ENCODE peak calls at places on chromosomes 6 and 20, in eight cellular contexts. K is GM23338, E is hepatocyte, A is sigmoid colon, N is lower lobe of right lung, O is psoas muscle, I is WERI-Rb-1, C is PC-3. T is an unnamed sample.

GRCh38 chr6:166511316-166511715 is 75.2 kb downstream of the RAMACL start:
- DNase-seq in K (no peak), E (no peak), A (no peak), N (no peak), O (no peak), I (no peak), C (no peak), T (no peak)

GRCh38 chr20:19811231-19811630 is 53.2 kb downstream of the RIN2 start:
- DNase-seq in K (no peak), E (no peak), A (peak), N (no peak), O (no peak), I (no peak), C (no peak), T (no peak)

GRCh38 chr6:3414704-3415453 is 42.0 kb downstream of the SLC22A23 start:
- DNase-seq in K (peak), E (peak), A (peak), N (peak), O (no peak), I (no peak), C (peak), T (peak)

GRCh38 chr6:126170875-126171489 is 168.9 kb upstream of the CENPW start:
- DNase-seq in K (peak), E (peak), A (no peak), N (no peak), O (no peak), I (peak), C (peak), T (peak)

GRCh38 chr6:85126448-85127178 is 323.3 kb upstream of the NT5E start:
- DNase-seq in K (peak), E (peak), A (no peak), N (peak), O (peak), I (peak), C (peak), T (no peak)

GRCh38 chr6:2862712-2863174 is 21.1 kb upstream of the SERPINB1 start:
- DNase-seq in K (no peak), E (no peak), A (no peak), N (no peak), O (no peak), I (no peak), C (no peak), T (no peak)

GRCh38 chr20:36548006-36548315 is 6.6 kb downstream of the MYL9 start:
- DNase-seq in K (peak), E (no peak), A (peak), N (no peak), O (no peak), I (peak), C (no peak), T (no peak)

GRCh38 chr20:44576297-44576696 is 6.1 kb upstream of the PKIG start:
- DNase-seq in K (peak), E (no peak), A (no peak), N (no peak), O (no peak), I (no peak), C (peak), T (no peak)

GRCh38 chr20:13777171-13777601 is 7.5 kb downstream of the ESF1 start:
- DNase-seq in K (no peak), E (no peak), A (no peak), N (no peak), O (no peak), I (no peak), C (peak), T (no peak)

GRCh38 chr6:32637219-32637880 is at the start of gene HLA-DQA1:
- DNase-seq in K (no peak), E (no peak), A (no peak), N (no peak), O (no peak), I (no peak), C (peak), T (no peak)

GRCh38 chr6:63261820-63262219 is 50.6 kb downstream of the FKBP1C start:
- DNase-seq in K (no peak), E (no peak), A (no peak), N (no peak), O (no peak), I (no peak), C (no peak), T (no peak)

GRCh38 chr20:58627212-58628072 is 23.6 kb upstream of the STX16 start:
- DNase-seq in K (no peak), E (no peak), A (no peak), N (no peak), O (no peak), I (no peak), C (no peak), T (peak)

GRCh38 chr6:131575834-131576478 is 2.9 kb downstream of the ARG1 start:
- DNase-seq in K (no peak), E (no peak), A (no peak), N (no peak), O (no peak), I (no peak), C (no peak), T (no peak)

GRCh38 chr6:6546318-6547110 is 42.0 kb upstream of the LY86 start:
- DNase-seq in K (peak), E (peak), A (no peak), N (peak), O (peak), I (peak), C (peak), T (no peak)

GRCh38 chr6:82022614-82023102 is 224.9 kb downstream of the IBTK start:
- DNase-seq in K (no peak), E (peak), A (no peak), N (no peak), O (no peak), I (no peak), C (peak), T (no peak)

GRCh38 chr6:108133594-108134179 is 32.1 kb upstream of the NR2E1 start:
- DNase-seq in K (peak), E (peak), A (peak), N (peak), O (peak), I (peak), C (peak), T (no peak)

GRCh38 chr6:31243508-31243907 is 28.4 kb downstream of the HLA-C start:
- DNase-seq in K (no peak), E (no peak), A (no peak), N (no peak), O (no peak), I (no peak), C (peak), T (peak)

GRCh38 chr6:65402564-65402963 is 304.5 kb downstream of the EYS start:
- DNase-seq in K (no peak), E (no peak), A (no peak), N (no peak), O (no peak), I (no peak), C (no peak), T (no peak)

GRCh38 chr6:45310118-45310788 is 17.9 kb upstream of the RUNX2 start:
- DNase-seq in K (peak), E (no peak), A (no peak), N (no peak), O (no peak), I (no peak), C (no peak), T (peak)

GRCh38 chr6:134707342-134707982 is 242.4 kb downstream of the ALDH8A1 start:
- DNase-seq in K (peak), E (peak), A (no peak), N (no peak), O (no peak), I (peak), C (peak), T (no peak)

GRCh38 chr20:12394786-12395185 is 477.1 kb downstream of the BTBD3 start:
- DNase-seq in K (peak), E (peak), A (no peak), N (no peak), O (no peak), I (peak), C (peak), T (no peak)

GRCh38 chr20:650954-651353 is 2.0 kb downstream of the SRXN1 start:
- DNase-seq in K (peak), E (no peak), A (no peak), N (no peak), O (no peak), I (no peak), C (no peak), T (no peak)

GRCh38 chr6:132188865-132189264 is 212.4 kb downstream of the MOXD1 start:
- DNase-seq in K (no peak), E (no peak), A (no peak), N (no peak), O (no peak), I (no peak), C (peak), T (no peak)

GRCh38 chr6:13274707-13275434 is 53.5 kb downstream of the TBC1D7 start:
- DNase-seq in K (no peak), E (no peak), A (no peak), N (no peak), O (no peak), I (no peak), C (no peak), T (no peak)

GRCh38 chr6:13703496-13703895 is 8.1 kb downstream of the RANBP9 start:
- DNase-seq in K (no peak), E (no peak), A (no peak), N (no peak), O (no peak), I (no peak), C (no peak), T (no peak)

GRCh38 chr20:61499859-61500258 is 247.8 kb downstream of the CDH4 start:
- DNase-seq in K (no peak), E (peak), A (no peak), N (no peak), O (no peak), I (no peak), C (peak), T (no peak)

GRCh38 chr20:52447232-52447566 is 255.6 kb upstream of the ZFP64 start:
- DNase-seq in K (no peak), E (no peak), A (no peak), N (no peak), O (no peak), I (no peak), C (no peak), T (no peak)

GRCh38 chr6:151869787-151870186 is 62.3 kb downstream of the ESR1 start:
- DNase-seq in K (no peak), E (no peak), A (no peak), N (no peak), O (no peak), I (no peak), C (no peak), T (no peak)

GRCh38 chr20:63099426-63100267 is 92.9 kb upstream of the BHLHE23 start:
- DNase-seq in K (no peak), E (no peak), A (peak), N (no peak), O (no peak), I (peak), C (no peak), T (no peak)

GRCh38 chr20:59812286-59813125 is 120.9 kb downstream of the SYCP2 start:
- DNase-seq in K (no peak), E (no peak), A (no peak), N (no peak), O (no peak), I (no peak), C (no peak), T (no peak)

GRCh38 chr6:37168809-37169457 is 1.0 kb upstream of the PIM1 start:
- DNase-seq in K (peak), E (no peak), A (no peak), N (no peak), O (no peak), I (peak), C (peak), T (peak)

GRCh38 chr6:79607000-79607399 is 24.1 kb upstream of the SH3BGRL2 start:
- DNase-seq in K (no peak), E (no peak), A (no peak), N (no peak), O (no peak), I (no peak), C (no peak), T (no peak)

GRCh38 chr6:144909753-144910280 is 624.7 kb downstream of the UTRN start:
- DNase-seq in K (no peak), E (no peak), A (no peak), N (no peak), O (no peak), I (no peak), C (peak), T (no peak)

DNA sequence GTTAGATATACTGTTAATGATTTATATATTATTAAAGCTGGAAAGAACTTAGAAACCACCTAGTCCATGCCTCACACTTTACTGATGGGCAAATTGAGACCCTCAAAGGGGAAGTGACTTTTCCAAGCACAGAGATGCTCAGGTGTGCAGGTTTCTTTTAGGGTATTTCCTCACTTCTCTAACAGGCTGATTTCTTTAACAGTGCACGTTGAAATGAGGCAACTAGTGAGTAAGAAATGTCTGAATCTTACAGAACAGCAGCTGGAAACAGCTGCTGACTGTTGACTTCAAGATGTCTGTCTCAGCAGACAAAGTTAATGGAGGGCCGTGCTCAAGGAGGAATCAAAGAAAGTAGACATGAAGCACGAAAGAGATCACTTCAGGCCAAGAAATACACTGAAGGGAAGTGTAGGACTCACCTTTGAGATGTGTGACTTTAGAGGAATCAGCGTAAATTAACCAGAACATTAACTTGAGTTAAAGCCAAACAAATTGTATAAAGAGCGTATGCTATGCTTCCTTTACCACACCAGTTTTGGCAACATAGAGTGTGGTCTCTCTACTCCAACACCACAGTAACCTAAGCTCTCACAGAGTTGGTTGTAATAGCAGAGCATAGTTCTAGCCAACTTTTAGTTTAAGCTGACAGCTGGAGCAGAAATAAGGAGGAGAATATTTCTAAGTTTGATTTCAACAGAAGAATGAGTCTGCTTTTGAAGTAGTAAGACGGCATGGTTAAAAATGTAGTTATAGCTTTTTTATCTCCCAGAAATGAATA is 60.9 kb downstream of the SAMD3 start:
- DNase-seq in K (no peak), E (no peak), A (no peak), N (no peak), O (no peak), I (no peak), C (no peak), T (no peak)
- H3K27ac ChIP-seq in K (no peak), E (peak), A (no peak), N (peak), O (no peak), I (no peak), C (no peak), T (no peak)

DNA sequence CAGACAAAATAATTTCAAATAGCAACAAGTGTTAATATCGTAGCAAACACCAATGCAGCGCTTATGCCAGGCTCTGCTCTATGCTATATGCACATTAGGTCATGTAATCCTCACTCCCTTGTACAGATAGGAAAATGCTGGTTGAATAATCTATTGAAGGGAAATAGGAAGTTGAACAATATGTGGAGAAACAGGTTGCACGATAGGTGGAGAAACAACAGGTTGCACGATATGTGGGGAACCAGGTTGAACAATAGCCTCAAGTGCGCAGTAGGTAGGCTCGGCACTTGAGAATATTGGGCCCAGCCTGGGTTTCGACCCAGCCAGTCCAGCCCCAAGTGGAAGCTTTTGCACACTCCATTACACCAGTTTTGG is 91.1 kb upstream of the SIRPA start:
- DNase-seq in K (no peak), E (no peak), A (no peak), N (no peak), O (no peak), I (no peak), C (no peak), T (no peak)
- H3K27ac ChIP-seq in K (no peak), E (peak), A (peak), N (peak), O (no peak), I (no peak), C (no peak), T (no peak)

GRCh38 chr6:7888587-7889357 is 21.8 kb downstream of the TXNDC5 start:
- DNase-seq in K (no peak), E (no peak), A (no peak), N (no peak), O (no peak), I (no peak), C (no peak), T (no peak)

GRCh38 chr6:7891098-7891872 is 19.3 kb downstream of the TXNDC5 start:
- DNase-seq in K (no peak), E (no peak), A (no peak), N (no peak), O (no peak), I (no peak), C (no peak), T (no peak)

GRCh38 chr6:7886132-7886531 is 24.5 kb downstream of the TXNDC5 start:
- DNase-seq in K (no peak), E (no peak), A (no peak), N (no peak), O (no peak), I (no peak), C (no peak), T (no peak)

GRCh38 chr6:7883381-7883780 is 27.2 kb downstream of the TXNDC5 start:
- DNase-seq in K (no peak), E (no peak), A (no peak), N (no peak), O (no peak), I (no peak), C (no peak), T (no peak)

DNA sequence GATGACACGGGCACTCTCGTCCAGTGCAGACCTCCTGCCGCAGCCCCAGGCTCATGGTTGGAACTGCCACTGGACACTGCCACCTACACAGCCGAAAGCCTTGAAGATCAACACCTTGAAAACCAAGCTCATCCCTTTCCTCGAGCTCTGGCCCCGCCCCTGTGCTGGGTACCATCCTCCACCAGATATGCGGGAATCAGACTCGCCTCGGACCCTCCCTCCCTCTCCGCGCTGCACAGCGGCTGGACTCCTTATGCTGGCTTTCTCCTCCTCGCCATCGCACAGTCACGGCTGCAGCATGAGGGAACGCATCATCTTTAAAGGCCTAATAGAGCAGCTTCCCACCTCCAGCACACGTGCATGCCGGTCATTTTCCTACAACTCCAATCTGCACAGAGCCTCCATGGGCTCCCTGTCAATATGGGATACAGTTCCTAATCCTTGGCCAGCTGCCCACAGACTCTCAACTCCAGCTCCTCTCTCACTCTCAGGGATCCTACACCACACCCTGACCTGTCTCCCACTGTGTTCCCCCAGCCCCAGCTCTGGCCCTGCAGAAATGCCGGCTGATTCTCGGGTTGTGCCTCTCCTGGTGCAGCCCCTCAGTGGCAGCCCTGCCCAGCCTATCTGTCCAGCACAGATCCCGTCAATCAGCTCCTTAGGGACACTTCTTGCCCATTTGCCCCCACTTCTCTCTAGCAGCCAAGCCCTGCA is 23.2 kb downstream of the TXNDC5 start:
- DNase-seq in K (no peak), E (no peak), A (no peak), N (no peak), O (no peak), I (no peak), C (no peak), T (no peak)
- H3K27ac ChIP-seq in K (no peak), E (no peak), A (no peak), N (no peak), O (no peak), I (no peak), C (no peak), T (no peak)

DNA sequence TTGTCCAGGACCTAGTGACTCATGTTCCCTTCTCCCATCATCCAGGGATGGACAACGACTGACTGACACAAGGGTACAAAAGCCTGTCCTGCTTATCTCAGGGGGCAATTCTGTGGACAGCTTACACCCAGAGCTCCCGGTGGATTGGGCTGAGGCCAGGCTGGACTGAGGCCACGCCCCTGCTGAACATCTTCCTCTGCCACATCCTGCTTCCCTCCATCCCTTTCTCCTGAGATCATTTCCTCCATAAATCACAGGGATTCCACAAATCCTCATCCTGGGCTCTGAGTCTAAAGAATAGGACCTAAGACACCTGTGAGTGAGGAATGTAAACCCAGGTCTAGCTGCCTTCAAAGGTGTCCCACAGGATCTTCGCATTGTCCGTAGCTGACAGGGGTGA is 30.4 kb upstream of the RNF24 start:
- DNase-seq in K (no peak), E (no peak), A (no peak), N (no peak), O (no peak), I (no peak), C (peak), T (no peak)
- H3K27ac ChIP-seq in K (no peak), E (no peak), A (no peak), N (no peak), O (no peak), I (no peak), C (peak), T (no peak)

DNA sequence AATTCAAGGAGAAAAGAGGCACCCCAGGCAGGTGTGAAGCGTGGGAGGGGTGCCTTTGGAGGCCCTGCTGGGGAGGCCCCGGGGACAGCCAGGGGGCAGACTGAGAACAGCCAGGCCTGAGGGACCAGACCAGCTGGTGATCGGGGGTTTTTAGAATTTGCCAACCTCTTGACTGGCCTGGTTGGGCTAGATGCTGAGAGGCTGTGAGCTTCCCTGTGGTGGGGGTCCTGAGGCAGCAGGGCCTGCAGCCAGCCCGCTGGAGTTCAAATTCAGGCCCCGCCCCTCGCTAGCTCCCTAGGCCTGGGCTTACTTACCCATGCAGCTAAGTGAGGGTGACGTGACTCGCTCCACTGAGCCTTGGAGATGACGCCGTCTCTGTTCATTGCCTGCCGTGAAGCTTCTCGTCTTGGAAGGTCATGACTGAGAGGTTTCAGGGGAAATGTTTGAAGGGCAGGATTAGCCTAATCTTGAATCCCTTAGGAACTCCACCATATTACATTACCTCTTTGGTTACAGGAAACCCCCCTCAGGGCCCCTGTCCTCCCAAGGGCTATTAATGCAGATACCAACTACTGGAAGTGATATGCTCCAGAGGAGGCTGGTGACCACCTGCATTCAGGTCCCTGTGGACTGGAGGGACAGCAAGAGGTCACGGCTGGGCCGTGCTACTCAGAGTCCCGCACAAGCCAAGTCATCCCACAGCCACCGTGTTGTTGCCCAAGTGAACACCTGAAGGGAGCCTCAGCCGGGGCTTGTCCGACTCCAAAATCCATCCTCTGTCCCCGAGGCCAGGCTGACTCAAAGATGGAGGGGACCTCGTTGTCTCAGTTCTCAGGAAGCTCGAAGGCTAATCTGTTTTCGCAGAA is 73.9 kb upstream of the DUSP22 start:
- DNase-seq in K (no peak), E (no peak), A (no peak), N (no peak), O (no peak), I (peak), C (no peak), T (no peak)
- H3K27ac ChIP-seq in K (no peak), E (no peak), A (no peak), N (no peak), O (no peak), I (no peak), C (no peak), T (no peak)